ENCODE peak calls at places on chromosomes 12 and 14, in ten cellular contexts. J is stimulated activated CD8-positive, alpha-beta memory T cell treated with anti-CD3 and anti-CD28 coated beads, Interleukin-2, amount 100 ng/mL, for 1 hour; B is activated naive CD4-positive, alpha-beta T cell treated with Interleukin-2 at 50 U/mL for 16 hours; X is HCT116; Y is HS-5; C is natural killer cell; Q is GM12878; P is astrocyte of the cerebellum; K is pons; N is RPMI7951. F is an unnamed sample.

GRCh38 chr12:65524666-65525065 is 246.2 kb downstream of the MSRB3 start:
- DNase-seq in J (no peak), B (no peak), X (no peak), Y (no peak), C (no peak), Q (no peak), P (peak; percentile 72), K (no peak), N (peak; percentile 94), F (no peak)

GRCh38 chr14:88613552-88614010 is 50.7 kb downstream of the ZC3H14 start:
- DNase-seq in J (no peak), B (no peak), X (no peak), Y (peak; percentile 79), C (no peak), Q (no peak), P (peak; percentile 83), K (no peak), N (peak; percentile 79), F (no peak)

GRCh38 chr12:78118486-78118885 is 287.8 kb downstream of the NAV3 start:
- DNase-seq in J (no peak), B (no peak), X (no peak), Y (no peak), C (no peak), Q (no peak), P (no peak), K (no peak), N (no peak), F (no peak)

GRCh38 chr12:6946033-6946919 is 2.5 kb downstream of the C12orf57 start:
- DNase-seq in J (no peak), B (peak; percentile 57), X (peak; percentile 96), Y (no peak), C (no peak), Q (peak; percentile 80), P (no peak), K (no peak), N (no peak), F (no peak)

GRCh38 chr12:129700036-129700435 is 203.8 kb downstream of the TMEM132D start:
- DNase-seq in J (no peak), B (no peak), X (no peak), Y (no peak), C (no peak), Q (no peak), P (no peak), K (no peak), N (no peak), F (no peak)

GRCh38 chr12:53380797-53381738 is 1.1 kb downstream of the SP1 start:
- DNase-seq in J (no peak), B (no peak), X (no peak), Y (no peak), C (no peak), Q (no peak), P (no peak), K (no peak), N (peak; percentile 56), F (no peak)

GRCh38 chr14:23653046-23653445 is 16.9 kb downstream of the DHRS2 start:
- DNase-seq in J (no peak), B (no peak), X (no peak), Y (no peak), C (no peak), Q (no peak), P (no peak), K (no peak), N (no peak), F (no peak)

GRCh38 chr14:103362780-103363179 is 22.4 kb upstream of the MARK3 start:
- DNase-seq in J (no peak), B (no peak), X (peak; percentile 29), Y (no peak), C (no peak), Q (no peak), P (no peak), K (no peak), N (no peak), F (no peak)

GRCh38 chr12:123845881-123846280 is 83.8 kb downstream of the DNAH10 start:
- DNase-seq in J (no peak), B (no peak), X (no peak), Y (no peak), C (no peak), Q (no peak), P (no peak), K (no peak), N (no peak), F (no peak)

GRCh38 chr14:41137741-41138140 is 468.9 kb upstream of the LRFN5 start:
- DNase-seq in J (no peak), B (no peak), X (no peak), Y (no peak), C (no peak), Q (no peak), P (no peak), K (no peak), N (no peak), F (no peak)

GRCh38 chr14:21041676-21042433 is at the start of gene RNASE7:
- DNase-seq in J (no peak), B (no peak), X (no peak), Y (no peak), C (no peak), Q (no peak), P (no peak), K (no peak), N (peak; percentile 79), F (no peak)

GRCh38 chr12:71958993-71959588 is 20.4 kb downstream of the TPH2 start:
- DNase-seq in J (no peak), B (no peak), X (no peak), Y (no peak), C (no peak), Q (no peak), P (no peak), K (no peak), N (no peak), F (no peak)

GRCh38 chr12:50824914-50825313 is 17.8 kb upstream of the TMPRSS12 start:
- DNase-seq in J (no peak), B (no peak), X (no peak), Y (no peak), C (no peak), Q (no peak), P (no peak), K (no peak), N (no peak), F (no peak)

GRCh38 chr14:106551265-106551664 is 1024.9 kb downstream of the TMEM121 start:
- DNase-seq in J (no peak), B (no peak), X (no peak), Y (no peak), C (no peak), Q (no peak), P (no peak), K (no peak), N (no peak), F (no peak)

GRCh38 chr12:33438890-33439586 is 581 bp downstream of the SYT10 start:
- DNase-seq in J (no peak), B (no peak), X (no peak), Y (no peak), C (no peak), Q (no peak), P (no peak), K (no peak), N (peak; percentile 5), F (no peak)